ENCODE peak calls at places on chromosomes 1 and 21, in five cellular contexts. P, S, A, F and B are unnamed samples.

GRCh38 chr1:192880191-192880590 is 71.4 kb downstream of the RGS2 start:
- DNase-seq in P (no peak), A (no peak), F (no peak), S (no peak), B (no peak)

GRCh38 chr1:151371340-151371739 is 1.2 kb downstream of the SELENBP1 start:
- DNase-seq in S (no peak), F (no peak), P (peak), A (no peak), B (no peak)

GRCh38 chr1:24901791-24902470 is 28.1 kb downstream of the RUNX3 start:
- DNase-seq in P (no peak), S (no peak), A (no peak), F (no peak), B (no peak)

GRCh38 chr1:66778266-66778665 is 22.8 kb downstream of the INSL5 start:
- DNase-seq in P (no peak), F (no peak), S (no peak), A (no peak), B (no peak)

GRCh38 chr1:197923013-197923412 is 5.8 kb downstream of the LHX9 start:
- DNase-seq in P (no peak), F (no peak), S (no peak), A (no peak), B (no peak)

GRCh38 chr1:116910379-116911165 is 856 bp downstream of the PTGFRN start:
- DNase-seq in P (peak), S (peak), A (no peak), F (no peak), B (peak)

GRCh38 chr1:18866314-18866713 is 6.9 kb upstream of the TAS1R2 start:
- DNase-seq in F (no peak), S (no peak), A (no peak), P (no peak), B (no peak)

GRCh38 chr1:3125078-3125477 is 56.1 kb downstream of the PRDM16 start:
- DNase-seq in S (no peak), A (no peak), P (no peak), F (no peak), B (no peak)

GRCh38 chr1:107590087-107590486 is 374.9 kb downstream of the VAV3 start:
- DNase-seq in F (no peak), P (no peak), S (no peak), A (no peak), B (no peak)

GRCh38 chr1:183209533-183210158 is 23.6 kb downstream of the LAMC2 start:
- DNase-seq in S (no peak), A (no peak), P (peak), F (peak), B (no peak)

GRCh38 chr1:237841485-237841884 is 49.2 kb downstream of the ZP4 start:
- DNase-seq in A (no peak), P (no peak), F (no peak), S (no peak), B (no peak)

GRCh38 chr1:203630697-203631096 is 4.1 kb downstream of the ATP2B4 start:
- DNase-seq in P (no peak), S (no peak), F (no peak), A (no peak), B (no peak)

GRCh38 chr21:41832230-41833137 is 46.7 kb downstream of the PRDM15 start:
- DNase-seq in F (no peak), S (no peak), P (no peak), A (no peak), B (no peak)